ENCODE peak calls at places on chromosomes 12 and 14, in four cellular contexts. One of them, this sample, is unnamed.

GRCh38 chr14:85789506-85789905 is 259.6 kb downstream of the FLRT2 start:
- DNase-seq in GM12878: no peak
- DNase-seq in HepG2: no peak
- DNase-seq in K562: no peak
- DNase-seq in this sample: no peak

GRCh38 chr12:26832817-26833691 is at the start of gene ITPR2:
- DNase-seq in GM12878: peak
- DNase-seq in HepG2: peak
- DNase-seq in K562: peak
- DNase-seq in this sample: peak

GRCh38 chr12:57456145-57456700 is 1.1 kb downstream of the INHBE start:
- DNase-seq in GM12878: no peak
- DNase-seq in HepG2: peak
- DNase-seq in K562: peak
- DNase-seq in this sample: peak

GRCh38 chr14:83548061-83548839 is 1981.7 kb upstream of the FLRT2 start:
- DNase-seq in GM12878: no peak
- DNase-seq in HepG2: no peak
- DNase-seq in K562: no peak
- DNase-seq in this sample: no peak

GRCh38 chr12:27206801-27207502 is 37.1 kb upstream of the STK38L start:
- DNase-seq in GM12878: no peak
- DNase-seq in HepG2: no peak
- DNase-seq in K562: no peak
- DNase-seq in this sample: no peak

GRCh38 chr14:102005336-102005735 is 41.0 kb downstream of the DYNC1H1 start:
- DNase-seq in GM12878: no peak
- DNase-seq in HepG2: no peak
- DNase-seq in K562: no peak
- DNase-seq in this sample: no peak

GRCh38 chr12:106114084-106115068 is 24.4 kb downstream of the NUAK1 start:
- DNase-seq in GM12878: no peak
- DNase-seq in HepG2: no peak
- DNase-seq in K562: no peak
- DNase-seq in this sample: no peak

GRCh38 chr14:72907886-72908285 is 14.0 kb upstream of the DPF3 start:
- DNase-seq in GM12878: no peak
- DNase-seq in HepG2: no peak
- DNase-seq in K562: peak
- DNase-seq in this sample: no peak

GRCh38 chr14:21191809-21192446 is 36.1 kb upstream of the OR5AU1 start:
- DNase-seq in GM12878: no peak
- DNase-seq in HepG2: peak
- DNase-seq in K562: peak
- DNase-seq in this sample: peak

GRCh38 chr12:96824838-96825236 is 82.2 kb upstream of the NEDD1 start:
- DNase-seq in GM12878: no peak
- DNase-seq in HepG2: no peak
- DNase-seq in K562: no peak
- DNase-seq in this sample: no peak

GRCh38 chr14:36097356-36097755 is 79.2 kb downstream of the PTCSC3 start:
- DNase-seq in GM12878: no peak
- DNase-seq in HepG2: no peak
- DNase-seq in K562: no peak
- DNase-seq in this sample: no peak

GRCh38 chr12:912466-913235 is 36.8 kb downstream of the RAD52 start:
- DNase-seq in GM12878: no peak
- DNase-seq in HepG2: no peak
- DNase-seq in K562: no peak
- DNase-seq in this sample: no peak

GRCh38 chr14:81301371-81301770 is 80.6 kb upstream of the GTF2A1 start:
- DNase-seq in GM12878: no peak
- DNase-seq in HepG2: no peak
- DNase-seq in K562: no peak
- DNase-seq in this sample: no peak

GRCh38 chr14:67442139-67442906 is 30.4 kb upstream of the PLEK2 start:
- DNase-seq in GM12878: no peak
- DNase-seq in HepG2: no peak
- DNase-seq in K562: no peak
- DNase-seq in this sample: no peak

GRCh38 chr14:43360239-43360638 is 1146.8 kb downstream of the FSCB start:
- DNase-seq in GM12878: no peak
- DNase-seq in HepG2: no peak
- DNase-seq in K562: no peak
- DNase-seq in this sample: no peak

GRCh38 chr12:103128862-103129501 is 171.5 kb downstream of the ASCL1 start:
- DNase-seq in GM12878: no peak
- DNase-seq in HepG2: peak
- DNase-seq in K562: no peak
- DNase-seq in this sample: no peak

GRCh38 chr12:1594295-1595025 is at the start of gene FBXL14:
- DNase-seq in GM12878: no peak
- DNase-seq in HepG2: peak
- DNase-seq in K562: peak
- DNase-seq in this sample: peak

GRCh38 chr12:17079251-17079909 is 473.4 kb upstream of the LMO3 start:
- DNase-seq in GM12878: no peak
- DNase-seq in HepG2: peak
- DNase-seq in K562: no peak
- DNase-seq in this sample: no peak

GRCh38 chr14:29892327-29892726 is 35.3 kb downstream of the PRKD1 start:
- DNase-seq in GM12878: no peak
- DNase-seq in HepG2: no peak
- DNase-seq in K562: no peak
- DNase-seq in this sample: no peak

GRCh38 chr12:132923356-132923909 is 32.7 kb downstream of the ZNF605 start:
- DNase-seq in GM12878: no peak
- DNase-seq in HepG2: no peak
- DNase-seq in K562: no peak
- DNase-seq in this sample: no peak

GRCh38 chr14:47526591-47527244 is 148.7 kb downstream of the MDGA2 start:
- DNase-seq in GM12878: no peak
- DNase-seq in HepG2: no peak
- DNase-seq in K562: no peak
- DNase-seq in this sample: no peak

GRCh38 chr12:122517877-122518276 is 8.9 kb downstream of the RSRC2 start:
- DNase-seq in GM12878: no peak
- DNase-seq in HepG2: no peak
- DNase-seq in K562: no peak
- DNase-seq in this sample: no peak

GRCh38 chr14:21825147-21825743 is 151.6 kb upstream of the OR4E1 start:
- DNase-seq in GM12878: no peak
- DNase-seq in HepG2: peak
- DNase-seq in K562: peak
- DNase-seq in this sample: peak

GRCh38 chr14:60327447-60328331 is 78.7 kb downstream of the PPM1A start:
- DNase-seq in GM12878: peak
- DNase-seq in HepG2: no peak
- DNase-seq in K562: no peak
- DNase-seq in this sample: peak

GRCh38 chr12:53169644-53170043 is 10.9 kb upstream of the ZNF740 start:
- DNase-seq in GM12878: no peak
- DNase-seq in HepG2: no peak
- DNase-seq in K562: peak
- DNase-seq in this sample: no peak

GRCh38 chr12:68350753-68351152 is 18.6 kb upstream of the MDM1 start:
- DNase-seq in GM12878: no peak
- DNase-seq in HepG2: no peak
- DNase-seq in K562: no peak
- DNase-seq in this sample: no peak

GRCh38 chr14:90023176-90023896 is 38.5 kb upstream of the KCNK13 start:
- DNase-seq in GM12878: no peak
- DNase-seq in HepG2: no peak
- DNase-seq in K562: no peak
- DNase-seq in this sample: no peak

GRCh38 chr14:73358187-73358586 is 100.2 kb downstream of the NUMB start:
- DNase-seq in GM12878: no peak
- DNase-seq in HepG2: peak
- DNase-seq in K562: no peak
- DNase-seq in this sample: no peak

DNA sequence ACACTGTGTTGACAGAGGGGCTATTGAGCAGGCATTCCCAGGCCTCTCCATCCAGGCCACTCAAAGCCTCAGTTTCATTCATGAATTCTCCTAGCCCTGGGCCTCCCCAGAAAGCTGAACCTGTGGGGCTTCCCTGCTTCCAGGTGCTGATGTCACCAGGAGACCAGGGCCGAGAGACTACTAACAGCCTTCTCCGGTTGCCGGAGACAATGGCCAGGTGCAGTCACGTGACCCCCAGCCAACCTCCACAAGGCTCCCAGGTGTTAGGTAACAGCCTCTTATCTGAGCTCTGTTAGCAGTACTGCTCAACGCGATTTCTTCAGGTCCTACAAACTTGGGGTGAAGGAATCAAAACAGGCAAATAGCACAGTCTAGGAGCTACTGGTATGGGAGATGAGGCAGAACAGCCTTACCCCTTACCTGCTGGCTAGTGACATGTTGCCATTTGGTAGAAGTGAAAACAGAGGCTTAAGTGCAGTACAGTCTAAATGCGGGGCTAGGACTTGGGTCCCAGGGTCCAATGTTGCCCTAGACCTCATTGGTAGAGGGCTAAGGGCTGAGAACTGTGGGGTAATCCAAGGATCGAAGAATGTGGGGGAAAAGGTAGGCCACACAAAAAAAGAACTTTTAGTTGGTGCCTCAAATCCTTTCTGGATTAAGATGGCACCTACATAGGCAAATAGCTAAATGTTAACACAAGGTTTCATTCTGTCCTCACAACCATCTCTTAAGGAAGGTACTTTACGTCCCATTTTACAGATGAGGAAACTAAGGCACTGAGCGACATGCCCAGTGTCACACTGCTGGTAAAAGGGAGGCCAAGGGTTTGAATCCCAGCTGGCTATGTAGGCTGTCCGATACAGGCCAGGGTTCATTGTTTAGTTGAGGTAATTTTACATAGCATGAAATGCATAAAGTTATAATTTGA is 3.8 kb downstream of the CCDC88C start:
- DNase-seq in GM12878: no peak
- DNase-seq in HepG2: no peak
- DNase-seq in K562: no peak
- DNase-seq in this sample: no peak
- TF ChIP-seq TARDBP in GM12878: no peak
- TF ChIP-seq TARDBP in HepG2: no peak
- TF ChIP-seq TARDBP in K562: no peak
- TF ChIP-seq TARDBP in this sample: no peak

GRCh38 chr12:4355150-4355842 is 24.2 kb downstream of the FGF23 start:
- DNase-seq in GM12878: no peak
- DNase-seq in HepG2: no peak
- DNase-seq in K562: no peak
- DNase-seq in this sample: no peak

GRCh38 chr12:4353785-4354208 is 25.7 kb downstream of the FGF23 start:
- DNase-seq in GM12878: no peak
- DNase-seq in HepG2: no peak
- DNase-seq in K562: no peak
- DNase-seq in this sample: peak

DNA sequence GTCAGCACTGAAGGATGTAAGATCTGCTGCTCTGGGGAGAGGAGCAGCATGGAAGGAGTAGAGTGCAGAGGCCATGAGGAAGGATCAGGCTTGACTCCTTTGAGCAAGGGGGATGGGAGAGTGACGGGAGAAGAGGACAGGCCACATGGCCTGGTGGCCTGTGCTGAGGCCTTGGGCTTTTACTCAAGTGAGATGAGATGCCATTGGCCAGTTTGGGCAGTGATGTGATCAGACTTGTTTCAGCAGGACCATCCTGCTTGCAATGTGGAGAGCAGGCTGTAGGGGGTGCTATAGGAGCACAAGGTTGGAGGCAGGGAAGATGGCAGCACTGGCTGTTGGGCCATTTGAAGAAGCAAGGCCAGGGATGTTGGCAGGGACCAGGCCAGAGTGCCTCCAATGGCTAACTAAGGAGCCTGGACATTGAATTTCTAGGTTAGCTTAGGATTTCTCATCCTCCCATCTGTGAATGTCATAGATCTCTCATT is 23.6 kb downstream of the FGF23 start:
- DNase-seq in GM12878: no peak
- DNase-seq in HepG2: peak
- DNase-seq in K562: peak
- DNase-seq in this sample: peak
- TF ChIP-seq TARDBP in GM12878: no peak
- TF ChIP-seq TARDBP in HepG2: no peak
- TF ChIP-seq TARDBP in K562: no peak
- TF ChIP-seq TARDBP in this sample: no peak

GRCh38 chr12:29781176-29781575 is 2.6 kb downstream of the TMTC1 start:
- DNase-seq in GM12878: no peak
- DNase-seq in HepG2: no peak
- DNase-seq in K562: no peak
- DNase-seq in this sample: no peak

GRCh38 chr12:29781705-29782266 is 2.0 kb downstream of the TMTC1 start:
- DNase-seq in GM12878: no peak
- DNase-seq in HepG2: no peak
- DNase-seq in K562: no peak
- DNase-seq in this sample: no peak

GRCh38 chr12:29783773-29784666 is at the start of gene TMTC1:
- DNase-seq in GM12878: no peak
- DNase-seq in HepG2: no peak
- DNase-seq in K562: no peak
- DNase-seq in this sample: peak

GRCh38 chr12:29782285-29782820 is 1.4 kb downstream of the TMTC1 start:
- DNase-seq in GM12878: no peak
- DNase-seq in HepG2: no peak
- DNase-seq in K562: no peak
- DNase-seq in this sample: no peak

GRCh38 chr12:29782821-29783772 is 645 bp downstream of the TMTC1 start:
- DNase-seq in GM12878: no peak
- DNase-seq in HepG2: no peak
- DNase-seq in K562: no peak
- DNase-seq in this sample: peak
- TF ChIP-seq TARDBP in GM12878: no peak
- TF ChIP-seq TARDBP in HepG2: no peak
- TF ChIP-seq TARDBP in K562: no peak
- TF ChIP-seq TARDBP in this sample: no peak

GRCh38 chr14:103130017-103130764 is 6.9 kb downstream of the TNFAIP2 start:
- DNase-seq in GM12878: no peak
- DNase-seq in HepG2: no peak
- DNase-seq in K562: no peak
- DNase-seq in this sample: no peak

GRCh38 chr14:103127861-103128598 is 4.8 kb downstream of the TNFAIP2 start:
- DNase-seq in GM12878: no peak
- DNase-seq in HepG2: no peak
- DNase-seq in K562: no peak
- DNase-seq in this sample: no peak

GRCh38 chr14:103127356-103127755 is 4.1 kb downstream of the TNFAIP2 start:
- DNase-seq in GM12878: no peak
- DNase-seq in HepG2: no peak
- DNase-seq in K562: no peak
- DNase-seq in this sample: no peak

GRCh38 chr14:103129301-103130016 is 6.2 kb downstream of the TNFAIP2 start:
- DNase-seq in GM12878: no peak
- DNase-seq in HepG2: no peak
- DNase-seq in K562: no peak
- DNase-seq in this sample: no peak

GRCh38 chr14:103128631-103129300 is 5.5 kb downstream of the TNFAIP2 start:
- DNase-seq in GM12878: no peak
- DNase-seq in HepG2: no peak
- DNase-seq in K562: no peak
- DNase-seq in this sample: no peak
- TF ChIP-seq TARDBP in GM12878: no peak
- TF ChIP-seq TARDBP in HepG2: no peak
- TF ChIP-seq TARDBP in K562: no peak
- TF ChIP-seq TARDBP in this sample: no peak

This sample was measured in HEK293T.